ENCODE peak calls at places on chromosomes 1 and 21, in five cellular contexts. V is testis, U is endothelial cell of umbilical vein, G is uterus, H is K562. Q is an unnamed sample. For H3K9me3, the result is how much of the 10 kb centered on the place peaks cover.

GRCh38 chr1:219759095-219759494 is 146.2 kb upstream of the ZC3H11B start:
- DNase-seq in V (no peak), U (no peak), G (no peak), H (no peak), Q (no peak)

GRCh38 chr1:180994262-180994661 is 28.4 kb downstream of the STX6 start:
- DNase-seq in V (no peak), U (no peak), G (no peak), H (no peak), Q (no peak)

GRCh38 chr1:56967900-56968832 is 2.4 kb upstream of the C8B start:
- DNase-seq in V (peak), U (peak), G (no peak), H (peak), Q (no peak)

GRCh38 chr1:41631154-41631553 is 146.7 kb upstream of the EDN2 start:
- DNase-seq in V (no peak), U (no peak), G (no peak), H (no peak), Q (no peak)

GRCh38 chr1:235736263-235736662 is 86.7 kb upstream of the GNG4 start:
- DNase-seq in V (no peak), U (no peak), G (no peak), H (no peak), Q (no peak)

GRCh38 chr1:170520601-170521000 is 11.4 kb upstream of the GORAB start:
- DNase-seq in V (no peak), U (peak), G (no peak), H (no peak), Q (no peak)

GRCh38 chr1:37434292-37434907 is 40.0 kb upstream of the ZC3H12A start:
- DNase-seq in V (peak), U (peak), G (peak), H (peak), Q (peak)

GRCh38 chr21:15766952-15767603 is 37.3 kb downstream of the USP25 start:
- DNase-seq in V (no peak), U (peak), G (no peak), H (no peak), Q (no peak)

GRCh38 chr1:100353073-100353801 is 931 bp downstream of the CDC14A start:
- DNase-seq in V (peak), U (peak), G (no peak), H (peak), Q (peak)

GRCh38 chr1:156860113-156860638 is 489 bp upstream of the NTRK1 start:
- DNase-seq in V (peak), U (peak), G (peak), H (peak), Q (peak)

GRCh38 chr1:212110617-212111016 is 75.1 kb downstream of the DTL start:
- DNase-seq in V (no peak), U (peak), G (no peak), H (no peak), Q (no peak)

GRCh38 chr1:230218667-230219066 is 151.6 kb downstream of the GALNT2 start:
- DNase-seq in V (no peak), U (no peak), G (no peak), H (no peak), Q (no peak)

GRCh38 chr1:32702599-32703478 is at the start of gene SYNC:
- DNase-seq in V (peak), U (no peak), G (peak), H (peak), Q (peak)

GRCh38 chr21:32565856-32566465 is 19.4 kb downstream of the TCP10L start:
- DNase-seq in V (no peak), U (no peak), G (no peak), H (no peak), Q (no peak)

GRCh38 chr1:72241397-72241796 is 40.9 kb downstream of the NEGR1 start:
- DNase-seq in V (no peak), U (no peak), G (no peak), H (no peak), Q (no peak)

GRCh38 chr1:176479920-176480319 is 16.9 kb downstream of the PAPPA2 start:
- DNase-seq in V (no peak), U (no peak), G (no peak), H (no peak), Q (no peak)

GRCh38 chr21:28776251-28776650 is 216.4 kb downstream of the LTN1 start:
- DNase-seq in V (no peak), U (no peak), G (no peak), H (no peak), Q (no peak)

GRCh38 chr1:159923203-159924024 is 1.9 kb downstream of the TAGLN2 start:
- DNase-seq in V (peak), U (peak), G (peak), H (peak), Q (peak)

GRCh38 chr1:47751188-47751587 is 246.0 kb downstream of the TRABD2B start:
- DNase-seq in V (no peak), U (no peak), G (no peak), H (no peak), Q (no peak)

GRCh38 chr1:187762109-187762508 is 933.4 kb downstream of the PLA2G4A start:
- DNase-seq in V (no peak), U (peak), G (no peak), H (no peak), Q (no peak)

GRCh38 chr1:220734571-220735326 is 13.4 kb upstream of the MTARC2 start:
- DNase-seq in V (no peak), U (peak), G (no peak), H (no peak), Q (no peak)

GRCh38 chr1:72109916-72110315 is 172.4 kb downstream of the NEGR1 start:
- DNase-seq in V (no peak), U (no peak), G (no peak), H (no peak), Q (no peak)

GRCh38 chr1:159906960-159907359 is 7.0 kb upstream of the CFAP45 start:
- DNase-seq in V (no peak), U (no peak), G (no peak), H (no peak), Q (no peak)

GRCh38 chr21:45504516-45505415 is 37.5 kb downstream of the SLC19A1 start:
- DNase-seq in V (no peak), U (no peak), G (peak), H (no peak), Q (no peak)

GRCh38 chr1:31663622-31664452 is 19.2 kb upstream of the PEF1 start:
- DNase-seq in V (peak), U (peak), G (peak), H (peak), Q (peak)

GRCh38 chr1:175479521-175480342 is 263.7 kb downstream of the TNR start:
- DNase-seq in V (no peak), U (no peak), G (no peak), H (no peak), Q (no peak)

GRCh38 chr1:115322631-115323030 is 15.4 kb downstream of the NGF start:
- DNase-seq in V (no peak), U (no peak), G (no peak), H (no peak), Q (no peak)

GRCh38 chr1:94637096-94637495 is 95.5 kb upstream of the F3 start:
- DNase-seq in V (no peak), U (no peak), G (no peak), H (no peak), Q (no peak)

GRCh38 chr1:94633051-94633450 is 91.5 kb upstream of the F3 start:
- DNase-seq in V (no peak), U (no peak), G (no peak), H (no peak), Q (no peak)

GRCh38 chr1:94634977-94635416 is 93.4 kb upstream of the F3 start:
- DNase-seq in V (no peak), U (no peak), G (no peak), H (peak), Q (no peak)

GRCh38 chr1:94640125-94640524 is 98.6 kb upstream of the F3 start:
- DNase-seq in V (no peak), U (no peak), G (no peak), H (no peak), Q (no peak)

GRCh38 chr1:94636625-94637024 is 95.1 kb upstream of the F3 start:
- DNase-seq in V (no peak), U (no peak), G (no peak), H (no peak), Q (no peak)
- TF ChIP-seq POLR2A in V (no peak), U (no peak), G (no peak), H (no peak), Q (no peak)

DNA sequence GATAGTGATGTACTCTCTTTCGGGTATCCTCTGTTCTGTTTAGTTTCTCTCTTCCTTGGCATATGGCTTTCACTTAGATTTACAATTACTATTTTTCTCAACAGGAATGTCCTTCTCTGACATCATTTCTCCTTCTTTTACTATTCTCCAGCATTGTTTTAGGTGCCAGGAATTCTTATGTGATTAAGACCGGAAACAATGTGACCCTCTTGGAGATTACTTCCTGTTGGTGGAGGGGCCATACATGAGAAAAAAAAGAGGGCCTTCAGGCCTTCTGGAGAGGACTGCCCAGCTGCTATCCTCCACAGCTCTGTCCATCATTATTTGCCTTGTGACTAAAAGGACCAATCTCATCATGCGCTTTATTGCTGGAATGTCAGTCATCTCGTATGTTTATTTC is 50.4 kb upstream of the ADAMTS5 start:
- DNase-seq in V (no peak), U (no peak), G (no peak), H (no peak), Q (no peak)
- H3K9me3 ChIP-seq in V (under half), U (under half), G (under half), H (under half), Q (under half)

GRCh38 chr1:39576016-39576657 is 453 bp downstream of the PABPC4 start:
- DNase-seq in V (peak), U (peak), G (no peak), H (peak), Q (peak)

GRCh38 chr1:39573097-39573465 is 3.5 kb downstream of the PABPC4 start:
- DNase-seq in V (no peak), U (no peak), G (no peak), H (no peak), Q (no peak)

GRCh38 chr1:39575191-39576015 is 1.2 kb downstream of the PABPC4 start:
- DNase-seq in V (peak), U (peak), G (peak), H (peak), Q (peak)

GRCh38 chr1:39573736-39574624 is 2.6 kb downstream of the PABPC4 start:
- DNase-seq in V (no peak), U (peak), G (no peak), H (no peak), Q (no peak)

DNA sequence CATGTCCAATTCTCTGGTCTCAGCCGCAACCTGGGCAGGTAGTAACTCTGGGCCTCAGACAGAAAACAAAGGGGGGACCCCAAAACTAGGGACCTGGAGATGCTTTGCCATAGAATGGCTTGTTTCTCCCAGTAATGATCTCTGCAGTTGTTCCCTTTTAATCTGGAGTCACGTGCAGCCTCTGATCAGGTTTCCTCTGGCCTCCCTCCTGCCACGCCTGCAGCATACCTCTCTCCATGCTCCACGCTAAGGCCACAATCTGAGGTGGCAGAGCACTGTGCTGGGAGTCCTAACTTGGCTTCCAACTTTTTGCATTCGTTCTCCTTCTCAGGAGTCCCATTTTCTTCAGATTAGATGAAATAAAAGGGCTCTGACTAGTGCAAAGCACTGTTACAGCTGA is 1.9 kb downstream of the PABPC4 start:
- DNase-seq in V (peak), U (no peak), G (no peak), H (no peak), Q (no peak)
- TF ChIP-seq POLR2A in V (no peak), U (no peak), G (no peak), H (no peak), Q (no peak)

GRCh38 chr21:20943476-20944085 is 54.6 kb upstream of the NCAM2 start:
- DNase-seq in V (no peak), U (no peak), G (no peak), H (no peak), Q (no peak)
- H3K9me3 ChIP-seq in V (under half), U (under half), G (under half), H (under half), Q (under half)

GRCh38 chr1:980602-981395 is 1.1 kb downstream of the PERM1 start:
- DNase-seq in V (no peak), U (no peak), G (no peak), H (no peak), Q (no peak)
- TF ChIP-seq POLR2A in V (no peak), U (no peak), G (no peak), H (no peak), Q (no peak)

DNA sequence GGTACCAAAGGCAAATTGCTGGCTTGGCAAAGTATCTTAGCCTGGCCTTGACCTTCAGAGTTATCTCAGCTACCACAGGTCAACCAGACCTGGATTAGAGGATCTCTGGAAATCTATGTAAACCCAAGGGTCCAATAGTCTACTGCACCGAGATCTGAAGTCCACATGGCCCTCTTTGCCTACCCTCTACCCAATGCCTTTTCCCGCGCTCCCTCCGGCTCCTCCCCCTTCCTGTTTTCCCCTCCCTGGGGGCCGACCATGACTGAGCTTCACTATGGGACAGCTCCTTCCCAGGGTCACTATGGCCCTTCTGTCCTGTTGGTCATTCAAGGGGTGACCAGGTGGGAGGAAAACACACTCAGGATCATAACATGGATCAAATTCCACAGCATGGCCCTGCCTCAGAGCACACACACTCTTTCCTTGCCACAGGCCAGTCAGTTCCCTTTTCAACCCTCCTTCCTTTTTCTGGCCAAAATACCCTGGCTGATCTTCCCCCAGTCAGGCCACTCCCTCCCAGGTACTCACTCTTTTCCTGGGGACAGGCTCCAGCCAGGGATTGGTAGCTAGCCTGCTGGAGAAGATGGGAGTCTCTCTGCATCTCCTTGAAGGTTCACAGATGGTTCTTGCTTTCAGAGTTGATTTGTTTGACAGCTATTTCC is 19.1 kb upstream of the TMEM183A start:
- DNase-seq in V (no peak), U (no peak), G (no peak), H (no peak), Q (no peak)
- H3K9me3 ChIP-seq in V (under half), U (under half), G (under half), H (under half), Q (under half)

Q was measured in Peyer's patch.